ENCODE peak calls at places on chromosomes 12 and 14, in five cellular contexts. E is K562, Y is sigmoid colon, Q is GM10248, X is Caco-2. K is an unnamed sample.

GRCh38 chr12:28156362-28156761 is 33.9 kb upstream of the CCDC91 start:
- DNase-seq in E (no peak), X (no peak), Q (no peak), Y (no peak), K (no peak)

GRCh38 chr12:104357431-104357952 is 54.0 kb downstream of the EID3 start:
- DNase-seq in E (no peak), Y (peak), X (no peak), Q (no peak), K (no peak)

GRCh38 chr12:57149309-57149900 is 2.0 kb upstream of the LRP1-AS start:
- DNase-seq in Q (no peak), Y (peak), X (no peak), E (no peak), K (no peak)

GRCh38 chr12:112165624-112166023 is 40.3 kb downstream of the TRAFD1 start:
- DNase-seq in Y (no peak), Q (no peak), X (no peak), E (no peak), K (no peak)

GRCh38 chr12:64392221-64392620 is 1.7 kb upstream of the C12orf56 start:
- DNase-seq in X (peak), Q (peak), Y (no peak), E (peak), K (peak)

GRCh38 chr12:102631274-102631673 is 150.9 kb upstream of the IGF1 start:
- DNase-seq in E (no peak), Q (no peak), Y (no peak), X (no peak), K (no peak)

GRCh38 chr12:5171701-5172100 is 128.0 kb downstream of the KCNA5 start:
- DNase-seq in X (peak), Y (no peak), E (peak), Q (no peak), K (peak)

GRCh38 chr12:113030875-113031525 is 25.5 kb upstream of the DTX1 start:
- DNase-seq in Q (peak), E (peak), X (peak), Y (no peak), K (peak)

GRCh38 chr14:67668559-67668958 is 5.9 kb downstream of the VTI1B start:
- DNase-seq in E (no peak), X (no peak), Q (no peak), Y (no peak), K (peak)

GRCh38 chr12:100553851-100554404 is 19.6 kb upstream of the GAS2L3 start:
- DNase-seq in X (peak), Q (no peak), E (no peak), Y (no peak), K (no peak)

GRCh38 chr14:76955575-76956252 is 72.8 kb downstream of the IRF2BPL start:
- DNase-seq in X (no peak), E (peak), Q (peak), Y (no peak), K (peak)

GRCh38 chr14:92651106-92651792 is 97.2 kb downstream of the LGMN start:
- DNase-seq in X (no peak), E (no peak), Y (no peak), Q (peak), K (peak)

GRCh38 chr14:22630486-22630885 is 13.7 kb downstream of the OR6J1 start:
- DNase-seq in Q (no peak), E (no peak), Y (no peak), X (no peak), K (no peak)

GRCh38 chr12:80636832-80637231 is 70.6 kb upstream of the MYF6 start:
- DNase-seq in Q (no peak), E (no peak), X (no peak), Y (no peak), K (no peak)

GRCh38 chr12:9127484-9127883 is 11.8 kb upstream of the A2M start:
- DNase-seq in E (no peak), Q (no peak), X (no peak), Y (no peak), K (no peak)

GRCh38 chr12:123990512-123990911 is 17.5 kb downstream of the ZNF664 start:
- DNase-seq in X (no peak), Q (no peak), E (no peak), Y (no peak), K (no peak)

GRCh38 chr12:30810918-30811317 is 56.2 kb upstream of the CAPRIN2 start:
- DNase-seq in Y (no peak), Q (no peak), E (no peak), X (no peak), K (no peak)

GRCh38 chr12:30805959-30806358 is 51.2 kb upstream of the CAPRIN2 start:
- DNase-seq in X (no peak), Y (no peak), E (no peak), Q (no peak), K (no peak)

GRCh38 chr12:30811966-30812365 is 57.2 kb upstream of the CAPRIN2 start:
- DNase-seq in E (no peak), Q (no peak), Y (no peak), X (no peak), K (no peak)

GRCh38 chr12:30806989-30807694 is 52.4 kb upstream of the CAPRIN2 start:
- DNase-seq in Q (no peak), X (peak), E (peak), Y (no peak), K (no peak)

GRCh38 chr12:30807695-30808034 is 52.9 kb upstream of the CAPRIN2 start:
- DNase-seq in E (no peak), Y (no peak), X (no peak), Q (no peak), K (no peak)
- TF ChIP-seq CTCF in E (no peak), Y (no peak), X (no peak), Q (no peak), K (no peak)

GRCh38 chr12:31591308-31591901 is 469 bp upstream of the DENND5B start:
- DNase-seq in E (peak), Q (peak), Y (peak), X (peak), K (peak)

GRCh38 chr12:31588976-31589375 is 2.0 kb downstream of the DENND5B start:
- DNase-seq in Y (no peak), Q (no peak), X (no peak), E (no peak), K (no peak)

GRCh38 chr12:31590730-31591307 is at the start of gene DENND5B:
- DNase-seq in X (peak), E (peak), Y (peak), Q (peak), K (peak)

GRCh38 chr12:31589582-31589895 is 1.4 kb downstream of the DENND5B start:
- DNase-seq in Y (no peak), E (peak), X (no peak), Q (no peak), K (peak)

GRCh38 chr12:31589896-31590729 is 823 bp downstream of the DENND5B start:
- DNase-seq in X (peak), Q (peak), Y (peak), E (peak), K (peak)
- TF ChIP-seq CTCF in X (no peak), Q (peak), Y (no peak), E (no peak), K (no peak)

DNA sequence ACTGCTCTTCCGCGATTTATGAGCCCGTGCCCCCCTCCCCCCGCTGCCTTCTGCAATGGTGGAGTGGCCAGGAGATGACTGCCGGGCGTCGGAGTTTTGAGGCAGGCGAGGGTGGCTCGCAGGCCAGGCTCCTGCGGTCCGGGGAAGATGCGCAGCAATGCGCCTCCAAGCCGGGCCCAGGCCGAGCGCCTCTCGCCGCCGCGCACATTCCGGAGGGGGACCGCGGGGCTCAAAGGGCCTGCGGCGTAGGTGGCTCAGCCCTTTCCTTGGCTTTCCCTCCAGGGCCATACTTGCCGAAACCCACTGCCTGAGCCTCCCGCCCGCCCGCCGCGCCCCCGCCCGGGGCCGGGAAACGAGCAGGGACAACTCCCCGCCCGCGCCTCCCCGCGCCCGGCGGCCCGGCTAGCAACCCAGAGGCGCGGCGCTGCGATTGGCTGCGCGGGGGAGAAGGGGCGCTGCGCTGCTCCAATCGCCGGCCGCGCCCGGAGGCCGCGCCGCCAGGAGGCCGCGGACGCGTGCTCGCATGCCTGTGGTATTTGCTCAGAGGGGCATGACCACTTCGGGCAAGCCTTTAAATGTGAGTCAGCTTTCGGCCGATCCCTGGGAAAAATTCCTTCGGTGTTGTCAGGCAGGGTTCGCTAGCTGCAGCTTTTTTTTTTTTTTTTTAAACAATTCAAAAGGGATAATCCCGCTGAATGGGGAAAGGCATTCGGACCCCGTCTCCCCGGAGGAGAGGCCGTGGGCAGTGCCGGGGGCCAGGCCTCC is 157.9 kb upstream of the PARP11 start:
- DNase-seq in Q (peak), X (peak), Y (peak), E (peak), K (peak)
- TF ChIP-seq CTCF in Q (no peak), X (no peak), Y (peak), E (no peak), K (no peak)

DNA sequence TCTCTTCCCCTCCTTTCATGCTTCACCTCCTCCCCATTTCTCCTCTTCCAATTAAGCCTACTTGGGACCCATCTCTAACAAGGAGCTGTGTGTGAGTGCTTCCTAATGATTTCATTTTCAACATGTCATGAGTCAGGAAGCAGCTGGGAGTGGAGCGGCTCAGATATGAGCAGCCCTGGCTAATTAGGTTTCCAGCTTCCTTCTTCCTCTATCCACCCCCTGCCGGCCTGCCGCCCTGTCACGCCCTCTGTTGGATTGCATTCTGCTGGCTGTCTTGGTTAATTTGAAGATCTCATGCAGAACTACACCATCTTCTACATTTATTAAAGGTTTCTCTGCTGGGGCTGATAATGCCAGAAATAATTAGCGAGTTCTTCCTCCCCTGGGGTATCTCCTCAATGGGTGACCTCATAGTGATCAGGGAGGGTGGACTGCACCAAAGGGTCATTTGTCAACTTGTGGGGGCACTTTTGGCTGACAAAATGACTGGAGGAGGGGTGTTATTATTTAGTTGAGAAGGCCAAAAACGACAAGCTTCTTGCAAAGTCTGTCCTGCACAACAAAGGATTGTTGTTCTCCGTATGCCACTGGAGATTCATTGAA is 300.9 kb upstream of the SRRM4 start:
- DNase-seq in E (peak), Y (no peak), Q (no peak), X (no peak), K (no peak)
- TF ChIP-seq CTCF in E (peak), Y (no peak), Q (no peak), X (no peak), K (no peak)